ENCODE peak calls at places on chromosomes 13 and 19, in five cellular contexts. C is WTC11, H is fibroblast of lung, W is RWPE2, F is fibroblast of the aortic adventitia. T is an unnamed sample.
A peak's percentile ranks its signal among the peaks of the same experiment; 100 is the strongest.

GRCh38 chr13:55948175-55948574 is 1192.5 kb upstream of the PRR20A start:
- DNase-seq in C (no peak), H (no peak), W (no peak), F (no peak), T (no peak)

GRCh38 chr19:35106291-35106583 is 9.4 kb upstream of the FXYD3 start:
- DNase-seq in C (no peak), H (no peak), W (no peak), F (no peak), T (no peak)

GRCh38 chr13:40585911-40586471 is 80.5 kb downstream of the FOXO1 start:
- DNase-seq in C (no peak), H (peak; percentile 16), W (no peak), F (no peak), T (no peak)

GRCh38 chr13:113047587-113047986 is 58.0 kb upstream of the F7 start:
- DNase-seq in C (no peak), H (no peak), W (peak; percentile 38), F (no peak), T (no peak)

GRCh38 chr13:22726721-22727120 is 454.1 kb upstream of the SGCG start:
- DNase-seq in C (no peak), H (no peak), W (no peak), F (no peak), T (no peak)

GRCh38 chr19:55379161-55379560 is 2.5 kb downstream of the TMEM190 start:
- DNase-seq in C (no peak), H (no peak), W (no peak), F (no peak), T (no peak)

GRCh38 chr13:108827637-108828036 is 198.2 kb downstream of the MYO16 start:
- DNase-seq in C (no peak), H (no peak), W (no peak), F (no peak), T (no peak)

GRCh38 chr13:49113526-49114286 is 106.4 kb upstream of the MLNR start:
- DNase-seq in C (no peak), H (peak; percentile 68), W (no peak), F (peak; percentile 80), T (peak; percentile 18)

GRCh38 chr19:47754206-47755064 is 9.1 kb downstream of the NOP53 start:
- DNase-seq in C (no peak), H (no peak), W (no peak), F (no peak), T (no peak)

GRCh38 chr19:54916822-54917221 is 10.9 kb downstream of the NCR1 start:
- DNase-seq in C (no peak), H (no peak), W (no peak), F (no peak), T (no peak)

GRCh38 chr19:30552593-30552992 is 180.4 kb downstream of the ZNF536 start:
- DNase-seq in C (no peak), H (no peak), W (no peak), F (no peak), T (no peak)

GRCh38 chr13:114025432-114026127 is 51.7 kb upstream of the C13orf46 start:
- DNase-seq in C (no peak), H (peak; percentile 88), W (no peak), F (peak; percentile 28), T (no peak)

GRCh38 chr13:53005631-53006030 is 23.0 kb upstream of the OLFM4 start:
- DNase-seq in C (no peak), H (no peak), W (no peak), F (no peak), T (no peak)

GRCh38 chr19:42023121-42023942 is 29.3 kb upstream of the ATP1A3 start:
- DNase-seq in C (peak; percentile 78), H (peak; percentile 9), W (no peak), F (no peak), T (no peak)

GRCh38 chr13:46605089-46605488 is 52.1 kb downstream of the LRCH1 start:
- DNase-seq in C (no peak), H (no peak), W (no peak), F (no peak), T (no peak)

GRCh38 chr19:52028780-52029123 is 573 bp upstream of the ZNF614 start:
- DNase-seq in C (no peak), H (no peak), W (no peak), F (no peak), T (no peak)

GRCh38 chr19:40528533-40529092 is 48.1 kb upstream of the SHKBP1 start:
- DNase-seq in C (no peak), H (no peak), W (no peak), F (no peak), T (no peak)

GRCh38 chr19:40528078-40528477 is 48.6 kb upstream of the SHKBP1 start:
- DNase-seq in C (no peak), H (no peak), W (no peak), F (no peak), T (no peak)

GRCh38 chr19:40529093-40529954 is 47.3 kb upstream of the SHKBP1 start:
- DNase-seq in C (peak; percentile 93), H (peak; percentile 74), W (peak; percentile 78), F (peak; percentile 71), T (peak; percentile 40)

GRCh38 chr19:40533508-40533907 is 43.2 kb upstream of the SHKBP1 start:
- DNase-seq in C (no peak), H (no peak), W (no peak), F (no peak), T (no peak)

GRCh38 chr19:40530091-40530901 is 46.4 kb upstream of the SHKBP1 start:
- DNase-seq in C (peak; percentile 81), H (no peak), W (no peak), F (no peak), T (no peak)
- TF ChIP-seq CTCF in C (no peak), H (no peak), W (peak; percentile 21), F (peak; percentile 18), T (no peak)

GRCh38 chr19:3783660-3784584 is 2.3 kb downstream of the MATK start:
- DNase-seq in C (peak; percentile 75), H (no peak), W (peak; percentile 49), F (no peak), T (no peak)
- TF ChIP-seq CTCF in C (peak; percentile 66), H (no peak), W (no peak), F (no peak), T (no peak)

DNA sequence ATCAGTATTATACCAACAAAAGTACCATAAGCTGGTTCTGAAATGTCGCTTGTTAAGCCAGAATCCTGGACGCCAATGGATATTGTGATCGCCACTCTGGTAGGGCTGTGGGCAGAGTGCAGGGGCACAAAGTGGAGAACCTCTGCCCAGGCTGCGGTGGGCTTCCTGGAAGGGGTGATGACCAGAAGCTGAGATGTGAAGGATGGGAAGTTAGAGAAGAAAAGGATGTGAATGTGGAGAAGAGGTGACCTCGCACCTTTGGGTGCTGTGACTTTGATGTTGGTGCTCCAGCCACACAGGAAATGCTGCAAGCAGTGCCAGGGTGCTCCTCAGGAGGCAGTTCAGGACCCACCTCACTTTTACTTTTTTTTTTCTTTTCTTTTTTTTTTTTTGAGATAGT is 207.9 kb upstream of the MAB21L1 start:
- DNase-seq in C (no peak), H (no peak), W (no peak), F (no peak), T (no peak)
- TF ChIP-seq CTCF in C (no peak), H (no peak), W (no peak), F (no peak), T (no peak)

GRCh38 chr13:44171151-44171550 is 202.5 kb upstream of the SERP2 start:
- DNase-seq in C (no peak), H (no peak), W (no peak), F (no peak), T (no peak)

GRCh38 chr13:44170731-44171130 is 202.9 kb upstream of the SERP2 start:
- DNase-seq in C (no peak), H (no peak), W (no peak), F (no peak), T (no peak)

GRCh38 chr13:44169018-44169909 is 204.4 kb upstream of the SERP2 start:
- DNase-seq in C (no peak), H (peak; percentile 17), W (no peak), F (peak; percentile 32), T (no peak)

GRCh38 chr13:44172411-44172810 is 201.2 kb upstream of the SERP2 start:
- DNase-seq in C (no peak), H (no peak), W (no peak), F (no peak), T (no peak)

DNA sequence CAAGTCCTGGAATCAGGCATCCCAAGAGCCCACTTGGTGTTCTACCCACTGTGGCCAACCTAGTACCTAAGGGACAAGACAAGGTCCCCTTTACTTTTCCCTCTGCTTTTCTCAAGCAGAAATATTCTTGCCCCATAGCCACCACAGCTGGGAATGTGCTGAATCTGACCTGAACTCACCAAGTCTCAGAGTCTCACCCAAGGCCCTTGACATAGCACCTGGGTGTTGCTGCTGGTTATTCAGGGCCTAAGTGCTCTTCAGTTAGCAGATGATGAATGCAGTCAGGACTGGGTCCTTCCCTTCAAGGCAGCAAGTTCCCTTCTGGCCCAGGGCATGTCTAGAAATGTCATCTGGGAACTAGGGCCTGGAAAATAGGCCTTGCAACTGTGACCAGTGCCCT is 201.8 kb upstream of the SERP2 start:
- DNase-seq in C (no peak), H (no peak), W (no peak), F (no peak), T (no peak)
- TF ChIP-seq CTCF in C (no peak), H (no peak), W (no peak), F (no peak), T (no peak)

GRCh38 chr19:18338471-18339001 is 1.9 kb upstream of the PGPEP1 start:
- DNase-seq in C (no peak), H (no peak), W (no peak), F (peak; percentile 39), T (no peak)

GRCh38 chr19:18340237-18340989 is at the start of gene PGPEP1:
- DNase-seq in C (peak; percentile 81), H (peak; percentile 49), W (no peak), F (peak; percentile 49), T (no peak)

GRCh38 chr19:18340990-18341868 is 831 bp downstream of the PGPEP1 start:
- DNase-seq in C (peak; percentile 55), H (no peak), W (no peak), F (peak; percentile 23), T (no peak)

GRCh38 chr19:18342090-18342632 is 1.8 kb downstream of the PGPEP1 start:
- DNase-seq in C (no peak), H (no peak), W (no peak), F (no peak), T (no peak)

DNA sequence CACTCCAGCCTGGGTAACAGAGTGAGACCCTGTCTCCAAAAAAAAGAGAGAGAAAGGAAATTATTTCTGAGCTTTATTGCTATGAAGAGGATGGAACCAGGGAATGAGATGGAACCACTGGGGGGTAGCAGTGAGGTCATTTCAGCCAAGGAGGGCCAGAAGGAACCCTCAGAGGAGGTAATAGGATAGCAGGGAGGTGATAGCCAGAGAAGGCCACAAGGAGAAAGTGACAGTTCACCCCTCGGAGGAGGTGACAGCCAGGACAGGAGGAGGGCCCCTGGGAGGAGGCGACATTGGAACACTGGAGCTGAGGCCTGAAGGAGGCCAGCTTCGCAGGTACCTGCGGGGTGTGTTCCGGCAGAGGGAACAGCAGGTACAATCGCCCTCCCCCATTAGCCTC is 695 bp upstream of the PGPEP1 start:
- DNase-seq in C (peak; percentile 35), H (no peak), W (no peak), F (peak; percentile 26), T (no peak)
- TF ChIP-seq CTCF in C (no peak), H (peak; percentile 28), W (peak; percentile 35), F (peak; percentile 29), T (peak; percentile 25)